ENCODE peak calls at places on chromosomes 12 and 14, in five cellular contexts. One of them, this sample, is unnamed.

GRCh38 chr14:68147331-68147730 is 327.8 kb downstream of the RAD51B start:
- DNase-seq in tibial nerve: no peak
- DNase-seq in A549: no peak
- DNase-seq in stomach: no peak
- DNase-seq in K562: no peak
- DNase-seq in this sample: no peak

GRCh38 chr12:55657282-55657681 is 20.6 kb downstream of the OR10P1 start:
- DNase-seq in tibial nerve: no peak
- DNase-seq in A549: no peak
- DNase-seq in stomach: no peak
- DNase-seq in K562: no peak
- DNase-seq in this sample: no peak

GRCh38 chr12:97425380-97425779 is 37.2 kb upstream of the RMST start:
- DNase-seq in tibial nerve: no peak
- DNase-seq in A549: no peak
- DNase-seq in stomach: no peak
- DNase-seq in K562: no peak
- DNase-seq in this sample: no peak

GRCh38 chr14:102928412-102929348 is 6.2 kb downstream of the AMN start:
- DNase-seq in tibial nerve: peak
- DNase-seq in A549: no peak
- DNase-seq in stomach: peak
- DNase-seq in K562: no peak
- DNase-seq in this sample: peak

GRCh38 chr12:18752280-18752920 is 14.5 kb downstream of the CAPZA3 start:
- DNase-seq in tibial nerve: no peak
- DNase-seq in A549: peak
- DNase-seq in stomach: no peak
- DNase-seq in K562: peak
- DNase-seq in this sample: no peak

GRCh38 chr12:2958432-2959193 is 584 bp upstream of the TEAD4 start:
- DNase-seq in tibial nerve: no peak
- DNase-seq in A549: peak
- DNase-seq in stomach: peak
- DNase-seq in K562: peak
- DNase-seq in this sample: no peak

GRCh38 chr14:68787235-68787727 is 5.6 kb downstream of the ZFP36L1 start:
- DNase-seq in tibial nerve: no peak
- DNase-seq in A549: peak
- DNase-seq in stomach: peak
- DNase-seq in K562: no peak
- DNase-seq in this sample: no peak

GRCh38 chr14:69755299-69755698 is 11.6 kb upstream of the SRSF5 start:
- DNase-seq in tibial nerve: no peak
- DNase-seq in A549: no peak
- DNase-seq in stomach: no peak
- DNase-seq in K562: no peak
- DNase-seq in this sample: no peak

GRCh38 chr14:98198385-98198784 is 1073.6 kb downstream of the BCL11B start:
- DNase-seq in tibial nerve: no peak
- DNase-seq in A549: no peak
- DNase-seq in stomach: no peak
- DNase-seq in K562: no peak
- DNase-seq in this sample: peak

GRCh38 chr14:95548328-95548929 is 13.6 kb downstream of the GLRX5 start:
- DNase-seq in tibial nerve: no peak
- DNase-seq in A549: no peak
- DNase-seq in stomach: no peak
- DNase-seq in K562: no peak
- DNase-seq in this sample: no peak

GRCh38 chr12:79897617-79898016 is 37.3 kb downstream of the PPP1R12A start:
- DNase-seq in tibial nerve: no peak
- DNase-seq in A549: peak
- DNase-seq in stomach: no peak
- DNase-seq in K562: no peak
- DNase-seq in this sample: no peak

GRCh38 chr12:117857632-117858274 is 111.0 kb downstream of the KSR2 start:
- DNase-seq in tibial nerve: peak
- DNase-seq in A549: peak
- DNase-seq in stomach: peak
- DNase-seq in K562: peak
- DNase-seq in this sample: peak

GRCh38 chr14:104515811-104516780 is 63.5 kb upstream of the C14orf180 start:
- DNase-seq in tibial nerve: no peak
- DNase-seq in A549: no peak
- DNase-seq in stomach: peak
- DNase-seq in K562: no peak
- DNase-seq in this sample: no peak

GRCh38 chr12:114547636-114548035 is 136.3 kb downstream of the TBX3 start:
- DNase-seq in tibial nerve: no peak
- DNase-seq in A549: no peak
- DNase-seq in stomach: no peak
- DNase-seq in K562: no peak
- DNase-seq in this sample: no peak

GRCh38 chr12:13376627-13377373 is 180.3 kb downstream of the EMP1 start:
- DNase-seq in tibial nerve: no peak
- DNase-seq in A549: peak
- DNase-seq in stomach: peak
- DNase-seq in K562: no peak
- DNase-seq in this sample: no peak

GRCh38 chr12:90024261-90024660 is 315.6 kb upstream of the ATP2B1 start:
- DNase-seq in tibial nerve: no peak
- DNase-seq in A549: peak
- DNase-seq in stomach: no peak
- DNase-seq in K562: no peak
- DNase-seq in this sample: no peak

GRCh38 chr14:101120636-101121398 is 217.3 kb upstream of the RTL1 start:
- DNase-seq in tibial nerve: peak
- DNase-seq in A549: no peak
- DNase-seq in stomach: peak
- DNase-seq in K562: no peak
- DNase-seq in this sample: no peak

GRCh38 chr14:105331575-105332351 is 17.2 kb downstream of the PACS2 start:
- DNase-seq in tibial nerve: no peak
- DNase-seq in A549: no peak
- DNase-seq in stomach: no peak
- DNase-seq in K562: no peak
- DNase-seq in this sample: no peak

GRCh38 chr14:43356382-43356781 is 1150.7 kb downstream of the FSCB start:
- DNase-seq in tibial nerve: no peak
- DNase-seq in A549: no peak
- DNase-seq in stomach: no peak
- DNase-seq in K562: no peak
- DNase-seq in this sample: no peak

GRCh38 chr12:60398547-60398946 is 802.7 kb downstream of the SLC16A7 start:
- DNase-seq in tibial nerve: no peak
- DNase-seq in A549: no peak
- DNase-seq in stomach: no peak
- DNase-seq in K562: no peak
- DNase-seq in this sample: no peak

GRCh38 chr12:52370906-52371608 is 3.8 kb upstream of the KRT85 start:
- DNase-seq in tibial nerve: peak
- DNase-seq in A549: no peak
- DNase-seq in stomach: no peak
- DNase-seq in K562: no peak
- DNase-seq in this sample: no peak

GRCh38 chr12:66032739-66033138 is 97.8 kb downstream of the LLPH start:
- DNase-seq in tibial nerve: no peak
- DNase-seq in A549: no peak
- DNase-seq in stomach: no peak
- DNase-seq in K562: no peak
- DNase-seq in this sample: no peak

GRCh38 chr12:12797789-12798142 is 12.3 kb downstream of the APOLD1 start:
- DNase-seq in tibial nerve: no peak
- DNase-seq in A549: no peak
- DNase-seq in stomach: no peak
- DNase-seq in K562: no peak
- DNase-seq in this sample: peak

GRCh38 chr14:56814468-56815074 is 4.3 kb upstream of the OTX2 start:
- DNase-seq in tibial nerve: no peak
- DNase-seq in A549: no peak
- DNase-seq in stomach: no peak
- DNase-seq in K562: no peak
- DNase-seq in this sample: no peak

GRCh38 chr14:82488473-82488872 is 954.8 kb upstream of the SEL1L start:
- DNase-seq in tibial nerve: no peak
- DNase-seq in A549: no peak
- DNase-seq in stomach: peak
- DNase-seq in K562: no peak
- DNase-seq in this sample: no peak

GRCh38 chr14:52430474-52430873 is 116.4 kb downstream of the PTGER2 start:
- DNase-seq in tibial nerve: no peak
- DNase-seq in A549: no peak
- DNase-seq in stomach: no peak
- DNase-seq in K562: no peak
- DNase-seq in this sample: peak

GRCh38 chr12:27525373-27525772 is 1.4 kb downstream of the PPFIBP1 start:
- DNase-seq in tibial nerve: peak
- DNase-seq in A549: peak
- DNase-seq in stomach: no peak
- DNase-seq in K562: no peak
- DNase-seq in this sample: no peak

GRCh38 chr14:33992274-33993050 is 41.6 kb upstream of the EGLN3 start:
- DNase-seq in tibial nerve: no peak
- DNase-seq in A549: no peak
- DNase-seq in stomach: no peak
- DNase-seq in K562: no peak
- DNase-seq in this sample: no peak

GRCh38 chr12:143964-144649 is 69.8 kb downstream of the SLC6A12 start:
- DNase-seq in tibial nerve: no peak
- DNase-seq in A549: no peak
- DNase-seq in stomach: peak
- DNase-seq in K562: no peak
- DNase-seq in this sample: no peak

GRCh38 chr12:2999265-2999841 is 40.2 kb downstream of the TEAD4 start:
- DNase-seq in tibial nerve: no peak
- DNase-seq in A549: no peak
- DNase-seq in stomach: no peak
- DNase-seq in K562: peak
- DNase-seq in this sample: no peak

GRCh38 chr14:96617635-96618034 is 115.5 kb downstream of the PAPOLA start:
- DNase-seq in tibial nerve: no peak
- DNase-seq in A549: no peak
- DNase-seq in stomach: no peak
- DNase-seq in K562: peak
- DNase-seq in this sample: no peak

GRCh38 chr12:67705394-67706370 is 57.1 kb downstream of the DYRK2 start:
- DNase-seq in tibial nerve: no peak
- DNase-seq in A549: peak
- DNase-seq in stomach: no peak
- DNase-seq in K562: no peak
- DNase-seq in this sample: no peak
- TF ChIP-seq POLR2A in tibial nerve: no peak
- TF ChIP-seq POLR2A in A549: no peak
- TF ChIP-seq POLR2A in stomach: no peak
- TF ChIP-seq POLR2A in K562: no peak
- TF ChIP-seq POLR2A in this sample: no peak

DNA sequence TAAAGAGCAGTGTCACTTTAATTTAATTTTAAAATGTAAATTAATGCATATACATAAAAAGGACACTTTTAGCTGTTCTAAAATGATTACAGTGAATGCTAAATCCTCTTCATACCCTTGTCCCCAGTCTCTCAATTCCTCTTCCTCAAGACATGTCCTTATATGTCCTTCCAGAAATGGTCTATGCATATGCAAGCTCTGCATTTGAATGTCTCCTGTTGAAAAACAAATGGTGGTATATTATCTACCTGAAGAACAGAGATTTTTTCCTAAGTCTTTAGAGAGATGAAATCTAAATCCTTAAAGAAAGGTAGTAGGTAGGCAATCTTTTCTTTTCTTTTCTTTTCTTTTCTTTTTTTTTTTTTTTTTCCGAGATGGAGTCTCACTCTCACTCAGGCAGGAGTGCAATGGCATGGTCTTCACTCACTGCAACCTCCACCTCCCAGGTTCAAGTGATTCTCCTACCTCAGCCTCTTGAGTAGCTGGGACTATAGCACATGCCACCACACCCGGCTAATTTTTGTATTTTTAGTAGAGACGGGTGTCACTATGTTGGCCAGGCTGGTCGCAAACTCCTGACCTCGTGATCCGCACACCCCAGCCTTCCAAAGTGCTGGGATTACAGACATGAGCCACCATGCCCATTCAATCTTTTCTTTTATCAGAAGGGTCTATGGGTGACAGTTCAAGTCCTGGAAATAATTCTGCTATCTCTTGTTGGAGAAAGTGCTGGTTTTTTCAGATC is 180.5 kb downstream of the PRKCH start:
- DNase-seq in tibial nerve: no peak
- DNase-seq in A549: no peak
- DNase-seq in stomach: no peak
- DNase-seq in K562: no peak
- DNase-seq in this sample: no peak
- TF ChIP-seq POLR2A in tibial nerve: no peak
- TF ChIP-seq POLR2A in A549: no peak
- TF ChIP-seq POLR2A in stomach: no peak
- TF ChIP-seq POLR2A in K562: no peak
- TF ChIP-seq POLR2A in this sample: no peak

DNA sequence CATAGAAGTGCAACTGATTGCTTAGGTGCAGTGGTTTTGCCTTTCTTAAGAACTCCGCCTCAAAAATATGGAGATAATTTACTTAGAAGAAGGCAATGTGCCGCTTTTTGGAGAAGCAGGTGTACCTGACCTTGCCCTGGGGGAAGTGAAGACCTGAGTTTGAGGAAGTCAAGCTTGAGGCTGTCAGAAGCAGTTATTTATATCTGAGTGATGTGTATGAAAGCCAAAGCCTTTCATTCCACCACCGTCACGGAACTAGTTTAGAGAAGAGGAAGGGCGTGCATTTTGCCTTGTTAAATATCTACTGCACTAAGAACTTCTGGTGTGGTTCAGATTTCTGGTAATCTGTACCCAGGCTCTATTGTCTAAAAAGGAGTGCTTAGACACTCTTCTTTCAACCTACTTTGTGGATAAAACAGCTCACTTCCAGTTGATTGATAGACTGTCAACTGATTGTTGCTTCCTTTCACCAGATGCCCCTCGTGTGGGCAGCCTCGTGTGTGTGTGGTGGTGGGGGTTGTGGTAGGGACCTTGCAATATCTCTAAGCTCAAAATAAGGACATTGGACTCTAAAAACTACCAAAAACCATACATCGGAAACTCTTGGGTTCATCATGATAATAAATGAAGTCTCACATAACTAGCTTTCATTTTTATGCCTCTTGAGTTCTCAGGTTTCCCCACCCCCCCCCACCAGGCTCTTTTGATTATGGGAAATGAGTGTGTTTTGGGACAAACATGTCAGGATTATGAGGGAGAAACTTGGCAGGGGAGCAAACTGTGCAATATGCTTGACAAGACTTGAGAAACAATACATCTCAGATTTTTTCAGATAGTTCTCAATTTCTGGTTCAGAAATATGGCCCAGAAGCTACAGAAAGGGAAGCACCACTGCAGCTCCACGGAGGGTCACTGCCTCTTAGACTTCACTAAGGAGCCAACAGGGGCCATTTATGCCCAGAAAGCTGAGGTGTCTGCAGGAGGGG is 78.6 kb downstream of the ARF6 start:
- DNase-seq in tibial nerve: no peak
- DNase-seq in A549: no peak
- DNase-seq in stomach: no peak
- DNase-seq in K562: no peak
- DNase-seq in this sample: no peak
- TF ChIP-seq POLR2A in tibial nerve: no peak
- TF ChIP-seq POLR2A in A549: no peak
- TF ChIP-seq POLR2A in stomach: no peak
- TF ChIP-seq POLR2A in K562: no peak
- TF ChIP-seq POLR2A in this sample: no peak

GRCh38 chr14:23123419-23123818 is 4.4 kb upstream of the CEBPE start:
- DNase-seq in tibial nerve: no peak
- DNase-seq in A549: no peak
- DNase-seq in stomach: peak
- DNase-seq in K562: peak
- DNase-seq in this sample: peak
- TF ChIP-seq POLR2A in tibial nerve: no peak
- TF ChIP-seq POLR2A in A549: no peak
- TF ChIP-seq POLR2A in stomach: no peak
- TF ChIP-seq POLR2A in K562: no peak
- TF ChIP-seq POLR2A in this sample: no peak

This sample was measured in erythroblast.